ENCODE peak calls at places on chromosomes 2 and 18, in six cellular contexts. J, U, V, W, Z and A are unnamed samples.

GRCh38 chr2:120393456-120393855 is 47.5 kb downstream of the INHBB start:
- DNase-seq in J (no peak), U (no peak), Z (no peak), V (no peak), W (no peak), A (no peak)

GRCh38 chr2:240429341-240429871 is 6.1 kb upstream of the GPC1 start:
- DNase-seq in J (no peak), W (no peak), Z (no peak), V (no peak), U (no peak), A (no peak)

GRCh38 chr18:78123144-78123909 is 856.3 kb upstream of the SALL3 start:
- DNase-seq in V (no peak), U (no peak), J (no peak), W (no peak), Z (no peak), A (no peak)

GRCh38 chr2:37324786-37325624 is at the start of gene PRKD3:
- DNase-seq in W (peak; percentile 53), J (no peak), U (no peak), V (no peak), Z (peak; percentile 63), A (peak; percentile 61)

GRCh38 chr2:69559696-69560482 is 83.7 kb downstream of the AAK1 start:
- DNase-seq in V (no peak), Z (no peak), J (peak; percentile 61), U (no peak), W (peak; percentile 85), A (peak; percentile 80)

GRCh38 chr2:69013837-69014796 is 1.1 kb downstream of the ANTXR1 start:
- DNase-seq in V (no peak), U (no peak), W (peak; percentile 64), Z (peak; percentile 18), J (no peak), A (no peak)

GRCh38 chr18:60987963-60988362 is 345.3 kb upstream of the CDH20 start:
- DNase-seq in J (no peak), W (peak; percentile 68), V (no peak), Z (no peak), U (no peak), A (no peak)

GRCh38 chr2:88694015-88694414 is 2.5 kb downstream of the RPIA start:
- DNase-seq in Z (no peak), J (no peak), V (no peak), U (no peak), W (no peak), A (no peak)

GRCh38 chr2:157760949-157761348 is 115.2 kb downstream of the ACVR1 start:
- DNase-seq in Z (no peak), V (no peak), J (no peak), W (no peak), U (no peak), A (no peak)

GRCh38 chr18:62829936-62830335 is 114.6 kb downstream of the PHLPP1 start:
- DNase-seq in U (no peak), J (no peak), V (no peak), W (peak; percentile 66), Z (no peak), A (no peak)

GRCh38 chr2:23268467-23269263 is 116.3 kb upstream of the KLHL29 start:
- DNase-seq in V (no peak), U (no peak), J (peak; percentile 62), W (no peak), Z (no peak), A (no peak)

GRCh38 chr2:220310326-220310936 is 683.0 kb downstream of the SLC4A3 start:
- DNase-seq in Z (no peak), J (no peak), U (no peak), W (peak; percentile 27), V (no peak), A (no peak)

GRCh38 chr2:180730976-180731375 is 249.4 kb upstream of the UBE2E3 start:
- DNase-seq in Z (peak; percentile 43), V (no peak), U (no peak), J (no peak), W (peak; percentile 66), A (no peak)

GRCh38 chr2:188326290-188326668 is 34.6 kb downstream of the GULP1 start:
- DNase-seq in V (no peak), W (no peak), J (no peak), Z (no peak), U (no peak), A (no peak)

GRCh38 chr18:48815182-48815520 is 135.6 kb downstream of the SMAD7 start:
- DNase-seq in V (no peak), W (no peak), U (no peak), J (no peak), Z (no peak), A (no peak)

GRCh38 chr2:39488450-39488849 is 51.4 kb upstream of the MAP4K3 start:
- DNase-seq in Z (peak; percentile 93), W (peak; percentile 98), V (no peak), U (no peak), J (peak; percentile 81), A (no peak)

GRCh38 chr2:42202299-42203008 is 33.3 kb downstream of the EML4 start:
- DNase-seq in J (no peak), W (peak; percentile 36), U (no peak), Z (no peak), V (no peak), A (no peak)

GRCh38 chr18:58590231-58590630 is 38.7 kb downstream of the ALPK2 start:
- DNase-seq in V (no peak), Z (peak; percentile 60), J (no peak), W (peak; percentile 95), U (no peak), A (no peak)

GRCh38 chr18:44894011-44894410 is 213.3 kb downstream of the SETBP1 start:
- DNase-seq in V (no peak), W (no peak), U (no peak), J (no peak), Z (no peak), A (no peak)

GRCh38 chr2:63977904-63978303 is 41.3 kb downstream of the VPS54 start:
- DNase-seq in J (no peak), U (peak; percentile 56), Z (no peak), V (no peak), W (no peak), A (peak; percentile 89)

GRCh38 chr2:43269074-43269572 is 42.7 kb upstream of the ZFP36L2 start:
- DNase-seq in Z (peak; percentile 100), V (peak; percentile 92), W (peak; percentile 99), J (peak; percentile 66), U (no peak), A (no peak)

GRCh38 chr2:24304098-24304497 is 56.2 kb downstream of the ITSN2 start:
- DNase-seq in Z (peak; percentile 89), J (peak; percentile 12), V (peak; percentile 12), U (no peak), W (peak; percentile 96), A (no peak)

GRCh38 chr2:224934542-224935188 is 107.6 kb downstream of the DOCK10 start:
- DNase-seq in Z (no peak), W (peak; percentile 43), V (no peak), U (no peak), J (no peak), A (no peak)

GRCh38 chr18:35095983-35096676 is 54.9 kb downstream of the MAPRE2 start:
- DNase-seq in W (peak; percentile 50), J (no peak), U (peak; percentile 3), V (no peak), Z (no peak), A (peak; percentile 54)

GRCh38 chr2:111071480-111072143 is 49.1 kb upstream of the BCL2L11 start:
- DNase-seq in J (peak; percentile 98), Z (peak; percentile 60), V (peak; percentile 24), U (peak; percentile 35), W (peak; percentile 88), A (peak; percentile 43)

GRCh38 chr2:68734176-68734575 is 435 bp upstream of the ARHGAP25 start:
- DNase-seq in J (no peak), W (no peak), U (no peak), Z (no peak), V (no peak), A (no peak)

DNA sequence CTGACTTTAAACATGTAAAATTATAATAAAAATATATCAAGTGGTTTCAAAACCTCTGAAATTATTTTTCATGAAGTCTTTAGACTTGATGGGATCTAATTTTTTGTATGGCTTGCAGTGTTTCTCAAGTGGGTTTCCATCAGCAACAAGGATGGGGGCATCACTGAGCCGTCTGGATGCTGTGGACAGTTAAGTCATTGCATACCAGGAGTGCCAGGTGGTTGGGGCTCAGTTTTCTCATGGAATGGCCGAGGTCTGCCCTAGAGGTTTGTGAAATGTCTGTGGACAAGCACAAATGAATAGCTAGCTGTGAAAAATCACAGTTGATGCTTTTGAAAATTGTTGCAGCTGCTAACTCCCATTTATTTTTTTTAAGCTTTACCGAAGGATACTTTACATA is 1.7 kb downstream of the PRELID3A start:
- DNase-seq in U (no peak), W (peak; percentile 42), Z (no peak), V (no peak), J (no peak), A (no peak)
- H3K4me3 ChIP-seq in U (no peak overlapping the region), W (no peak overlapping the region), Z (no peak overlapping the region), V (peak overlapping the region; percentile 83), J (no peak overlapping the region), A (no peak overlapping the region)

GRCh38 chr2:86563650-86564061 is 413 bp upstream of the CHMP3 start:
- DNase-seq in W (no peak), V (no peak), J (no peak), U (no peak), Z (no peak), A (no peak)
- H3K4me3 ChIP-seq in W (peak overlapping the region; percentile 88), V (peak overlapping the region; percentile 91), J (peak overlapping the region; percentile 86), U (no peak overlapping the region), Z (peak overlapping the region; percentile 96), A (peak overlapping the region; percentile 92)

DNA sequence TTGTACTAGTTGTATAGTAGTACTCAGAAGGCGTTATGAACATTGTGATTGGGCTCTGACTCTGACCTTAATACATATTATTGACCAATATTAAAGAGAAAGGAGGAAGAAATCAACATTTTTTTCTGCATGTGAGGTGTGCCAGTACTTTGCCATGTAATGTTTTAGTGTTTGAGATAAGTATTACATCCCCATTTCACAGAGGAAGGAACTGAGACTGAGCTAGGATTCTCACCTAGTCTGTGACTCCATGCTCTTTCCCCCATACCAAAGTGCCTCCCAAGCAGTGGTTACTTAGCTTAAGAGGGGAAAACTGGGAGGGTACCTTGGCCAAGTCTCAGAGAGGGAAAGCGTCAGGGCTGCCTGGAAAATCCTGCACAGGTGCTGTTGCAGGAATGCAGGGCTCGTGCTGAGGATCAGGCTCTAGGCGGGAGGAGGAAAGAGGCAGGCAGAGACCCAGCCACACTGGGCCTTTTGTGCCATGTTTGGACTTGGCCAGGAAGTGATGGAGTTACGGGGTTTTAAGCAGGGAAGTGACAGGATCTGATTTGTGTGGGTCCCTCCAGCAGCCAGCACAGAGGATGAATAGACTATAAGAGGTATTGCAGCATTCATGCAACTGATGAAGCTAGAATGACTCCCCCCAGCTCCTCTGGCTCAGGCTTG is 1.7 kb downstream of the PNKD start:
- DNase-seq in J (no peak), U (no peak), Z (no peak), V (no peak), W (no peak), A (no peak)
- H3K4me3 ChIP-seq in J (peak overlapping the region; percentile 88), U (peak overlapping the region; percentile 88), Z (peak overlapping the region; percentile 99), V (no peak overlapping the region), W (no peak overlapping the region), A (no peak overlapping the region)

GRCh38 chr2:200159366-200159720 is 147.2 kb upstream of the SPATS2L start:
- DNase-seq in W (peak; percentile 52), J (peak; percentile 38), Z (peak; percentile 51), V (no peak), U (no peak), A (no peak)

GRCh38 chr2:200156140-200156858 is 150.2 kb upstream of the SPATS2L start:
- DNase-seq in W (peak; percentile 95), Z (peak; percentile 84), J (peak; percentile 78), U (no peak), V (no peak), A (no peak)

GRCh38 chr2:200158586-200159365 is 147.7 kb upstream of the SPATS2L start:
- DNase-seq in V (no peak), W (no peak), U (no peak), J (peak; percentile 16), Z (no peak), A (no peak)

GRCh38 chr2:200159829-200160781 is 146.4 kb upstream of the SPATS2L start:
- DNase-seq in J (no peak), V (no peak), W (peak; percentile 60), U (no peak), Z (peak; percentile 31), A (no peak)

GRCh38 chr2:200155652-200156051 is 150.8 kb upstream of the SPATS2L start:
- DNase-seq in Z (no peak), W (no peak), J (no peak), V (no peak), U (no peak), A (no peak)
- H3K4me3 ChIP-seq in Z (peak overlapping the region; percentile 42), W (no peak overlapping the region), J (no peak overlapping the region), V (no peak overlapping the region), U (no peak overlapping the region), A (no peak overlapping the region)